ENCODE peak calls at places on chromosomes 6 and 20, in four cellular contexts. One of them, this sample, is unnamed.

GRCh38 chr20:25009218-25010145 is 16.9 kb upstream of the APMAP start:
- DNase-seq in CD4-positive, alpha-beta memory T cell: no peak
- DNase-seq in thoracic aorta: no peak
- DNase-seq in tibial nerve: no peak
- DNase-seq in this sample: no peak

GRCh38 chr20:40144581-40144980 is 544.5 kb downstream of the MAFB start:
- DNase-seq in thoracic aorta: no peak
- DNase-seq in CD4-positive, alpha-beta memory T cell: no peak
- DNase-seq in tibial nerve: no peak
- DNase-seq in this sample: no peak

GRCh38 chr6:156778615-156779205 is 1.5 kb downstream of the ARID1B start:
- DNase-seq in tibial nerve: peak; percentile 23
- DNase-seq in CD4-positive, alpha-beta memory T cell: peak; percentile 43
- DNase-seq in thoracic aorta: no peak
- DNase-seq in this sample: peak; percentile 54

GRCh38 chr20:31572042-31572700 is 32.9 kb upstream of the ID1 start:
- DNase-seq in CD4-positive, alpha-beta memory T cell: no peak
- DNase-seq in thoracic aorta: no peak
- DNase-seq in tibial nerve: no peak
- DNase-seq in this sample: no peak

GRCh38 chr6:134714679-134715078 is 235.2 kb downstream of the ALDH8A1 start:
- DNase-seq in CD4-positive, alpha-beta memory T cell: no peak
- DNase-seq in thoracic aorta: no peak
- DNase-seq in tibial nerve: no peak
- DNase-seq in this sample: no peak

GRCh38 chr6:38155144-38155543 is 335.6 kb downstream of the ZFAND3 start:
- DNase-seq in tibial nerve: no peak
- DNase-seq in CD4-positive, alpha-beta memory T cell: no peak
- DNase-seq in thoracic aorta: no peak
- DNase-seq in this sample: no peak

GRCh38 chr6:164097557-164098398 is 683.3 kb downstream of the QKI start:
- DNase-seq in CD4-positive, alpha-beta memory T cell: no peak
- DNase-seq in tibial nerve: no peak
- DNase-seq in thoracic aorta: no peak
- DNase-seq in this sample: no peak

GRCh38 chr6:2651966-2652365 is 98.8 kb downstream of the MYLK4 start:
- DNase-seq in thoracic aorta: no peak
- DNase-seq in tibial nerve: no peak
- DNase-seq in CD4-positive, alpha-beta memory T cell: no peak
- DNase-seq in this sample: no peak

GRCh38 chr6:76162811-76163210 is 90.3 kb upstream of the IMPG1 start:
- DNase-seq in tibial nerve: no peak
- DNase-seq in thoracic aorta: no peak
- DNase-seq in CD4-positive, alpha-beta memory T cell: no peak
- DNase-seq in this sample: no peak

GRCh38 chr6:15413558-15414257 is 167.8 kb downstream of the JARID2 start:
- DNase-seq in thoracic aorta: no peak
- DNase-seq in tibial nerve: no peak
- DNase-seq in CD4-positive, alpha-beta memory T cell: no peak
- DNase-seq in this sample: no peak

GRCh38 chr6:112305795-112306194 is 41.3 kb upstream of the RFPL4B start:
- DNase-seq in tibial nerve: no peak
- DNase-seq in thoracic aorta: no peak
- DNase-seq in CD4-positive, alpha-beta memory T cell: no peak
- DNase-seq in this sample: no peak

GRCh38 chr6:166119116-166119911 is 48.3 kb downstream of the TBXT start:
- DNase-seq in tibial nerve: no peak
- DNase-seq in CD4-positive, alpha-beta memory T cell: no peak
- DNase-seq in thoracic aorta: no peak
- DNase-seq in this sample: peak; percentile 44

GRCh38 chr6:14964901-14965300 is 281.0 kb upstream of the JARID2 start:
- DNase-seq in thoracic aorta: no peak
- DNase-seq in CD4-positive, alpha-beta memory T cell: no peak
- DNase-seq in tibial nerve: no peak
- DNase-seq in this sample: no peak

GRCh38 chr6:142489722-142490610 is 188.2 kb downstream of the ADGRG6 start:
- DNase-seq in CD4-positive, alpha-beta memory T cell: no peak
- DNase-seq in thoracic aorta: no peak
- DNase-seq in tibial nerve: no peak
- DNase-seq in this sample: no peak

GRCh38 chr6:100283288-100283687 is 181.4 kb downstream of the SIM1 start:
- DNase-seq in tibial nerve: no peak
- DNase-seq in CD4-positive, alpha-beta memory T cell: no peak
- DNase-seq in thoracic aorta: no peak
- DNase-seq in this sample: no peak

GRCh38 chr20:6595704-6596103 is 171.8 kb upstream of the BMP2 start:
- DNase-seq in CD4-positive, alpha-beta memory T cell: no peak
- DNase-seq in tibial nerve: no peak
- DNase-seq in thoracic aorta: no peak
- DNase-seq in this sample: no peak

GRCh38 chr6:166440729-166441128 is 58.0 kb upstream of the MPC1 start:
- DNase-seq in thoracic aorta: no peak
- DNase-seq in tibial nerve: no peak
- DNase-seq in CD4-positive, alpha-beta memory T cell: no peak
- DNase-seq in this sample: no peak

GRCh38 chr6:166423051-166423745 is 40.5 kb upstream of the MPC1 start:
- DNase-seq in thoracic aorta: no peak
- DNase-seq in tibial nerve: no peak
- DNase-seq in CD4-positive, alpha-beta memory T cell: no peak
- DNase-seq in this sample: no peak

GRCh38 chr20:9886227-9886626 is 47.4 kb upstream of the PAK5 start:
- DNase-seq in thoracic aorta: no peak
- DNase-seq in tibial nerve: no peak
- DNase-seq in CD4-positive, alpha-beta memory T cell: no peak
- DNase-seq in this sample: peak; percentile 65

DNA sequence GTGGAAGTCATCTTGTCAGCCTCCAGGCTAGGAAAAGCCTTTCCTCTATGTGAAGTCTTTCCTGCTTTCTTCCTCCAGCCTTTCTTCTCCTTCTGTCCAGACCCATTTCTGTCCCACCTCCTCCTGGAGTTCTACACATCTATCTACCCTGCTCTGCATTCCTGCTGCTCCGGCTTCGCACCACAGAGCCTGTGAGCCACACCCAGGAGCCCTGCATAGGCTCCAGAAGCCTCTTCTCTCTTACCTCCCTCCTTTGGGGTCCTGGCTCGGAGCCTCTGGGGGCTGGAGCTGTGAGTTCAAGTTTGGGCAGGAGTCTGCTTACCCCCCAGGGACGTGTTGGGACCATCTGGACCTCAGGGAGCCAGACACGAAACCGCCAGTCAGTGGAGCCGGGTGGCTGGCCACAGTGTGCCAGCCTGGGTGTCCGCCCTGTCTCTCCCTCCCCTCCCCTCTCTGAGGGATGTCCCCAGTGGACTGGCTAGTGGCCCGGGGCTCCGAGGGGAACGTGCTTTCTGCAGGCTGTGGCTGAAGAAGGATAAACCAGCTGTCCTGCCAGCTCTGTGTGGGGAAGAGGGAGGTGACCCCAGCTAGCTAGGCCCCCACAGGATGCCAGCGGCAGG is 99.2 kb downstream of the VEGFA start:
- DNase-seq in CD4-positive, alpha-beta memory T cell: no peak
- DNase-seq in tibial nerve: no peak
- DNase-seq in thoracic aorta: no peak
- DNase-seq in this sample: no peak
- H3K36me3 ChIP-seq in CD4-positive, alpha-beta memory T cell: no peaks in the 10 kb centered on the region
- H3K36me3 ChIP-seq in tibial nerve: no peaks in the 10 kb centered on the region
- H3K36me3 ChIP-seq in thoracic aorta: no peaks in the 10 kb centered on the region
- H3K36me3 ChIP-seq in this sample: no peaks in the 10 kb centered on the region

DNA sequence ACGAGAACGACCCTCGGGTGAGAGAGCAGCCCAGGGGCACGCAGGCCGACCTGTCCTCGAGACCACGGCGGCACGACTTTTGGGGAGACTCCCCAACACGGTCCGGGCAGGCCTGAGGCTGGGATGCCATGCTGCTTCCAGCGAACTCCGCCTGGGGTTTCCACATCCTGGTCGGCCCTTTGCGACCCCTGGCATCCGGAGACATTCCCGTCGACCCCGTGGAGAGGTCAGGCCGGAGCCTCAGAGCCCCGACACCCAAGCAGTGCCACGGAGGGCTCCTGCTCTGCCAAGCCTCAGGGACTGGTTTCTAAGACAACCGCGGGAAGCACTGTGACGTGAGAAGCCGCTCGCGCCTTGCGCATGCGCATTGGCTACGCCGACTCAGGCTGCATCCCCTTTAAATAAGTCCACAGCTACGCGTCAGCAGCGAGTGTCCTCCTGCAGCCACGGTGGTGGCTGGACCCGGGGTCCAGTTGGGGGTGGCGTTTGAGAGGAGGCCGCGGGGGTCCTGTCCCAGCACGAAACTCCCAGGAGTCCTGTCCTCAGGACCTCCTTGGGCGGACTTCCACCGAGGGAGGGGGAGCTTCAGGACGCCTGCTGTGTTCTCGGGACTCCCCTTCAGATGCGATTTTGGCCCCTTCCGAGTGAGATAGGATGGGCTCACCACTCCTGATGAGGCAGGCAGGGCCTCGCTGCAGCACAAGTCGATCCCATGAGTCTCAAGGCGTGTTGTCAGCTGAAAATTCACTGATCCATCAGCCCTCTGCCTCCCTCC is 1089.3 kb upstream of the DEFB115 start:
- DNase-seq in tibial nerve: no peak
- DNase-seq in CD4-positive, alpha-beta memory T cell: no peak
- DNase-seq in thoracic aorta: no peak
- DNase-seq in this sample: no peak
- H3K27ac ChIP-seq in tibial nerve: no peak overlapping the region
- H3K27ac ChIP-seq in CD4-positive, alpha-beta memory T cell: no peak overlapping the region
- H3K27ac ChIP-seq in thoracic aorta: no peak overlapping the region
- H3K27ac ChIP-seq in this sample: no peak overlapping the region

DNA sequence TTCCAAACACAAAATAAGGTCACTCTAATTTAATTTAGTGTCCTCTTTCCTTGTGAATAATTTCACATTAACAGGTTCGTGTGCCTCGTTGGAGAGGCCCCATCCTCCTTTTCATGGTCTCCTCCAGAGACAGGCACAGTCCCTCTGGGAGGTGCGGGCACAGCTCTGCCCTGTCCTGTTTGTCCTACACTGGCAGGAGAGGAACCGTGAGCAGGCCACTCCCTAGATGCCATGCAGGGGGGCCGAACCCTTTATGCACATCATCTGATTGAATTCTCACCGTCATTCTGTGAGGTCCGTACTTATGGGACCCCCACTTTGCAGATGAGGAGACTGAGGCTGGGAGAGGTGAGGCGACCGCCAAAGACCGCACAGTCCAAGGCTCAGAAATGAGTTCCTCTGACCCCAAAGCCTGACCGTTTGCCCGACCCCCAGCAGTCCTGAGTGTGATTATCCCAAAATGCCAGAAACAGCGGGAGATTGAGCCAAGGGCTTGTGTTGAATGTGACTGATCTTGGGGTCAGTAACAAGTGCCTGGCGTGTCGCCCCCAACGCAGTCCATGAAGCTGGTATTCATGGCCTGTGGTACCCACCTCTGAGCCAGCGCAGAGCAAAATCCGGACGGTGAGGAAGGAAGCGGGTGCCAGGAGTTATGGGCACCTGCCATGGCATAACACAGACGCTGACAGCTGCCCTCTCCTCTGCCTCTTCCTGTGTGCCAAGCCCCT is 43.5 kb downstream of the PMEPA1 start:
- DNase-seq in thoracic aorta: no peak
- DNase-seq in tibial nerve: no peak
- DNase-seq in CD4-positive, alpha-beta memory T cell: no peak
- DNase-seq in this sample: no peak
- H3K36me3 ChIP-seq in thoracic aorta: no peaks in the 10 kb centered on the region
- H3K36me3 ChIP-seq in tibial nerve: no peaks in the 10 kb centered on the region
- H3K36me3 ChIP-seq in CD4-positive, alpha-beta memory T cell: no peaks in the 10 kb centered on the region
- H3K36me3 ChIP-seq in this sample: no peaks in the 10 kb centered on the region

GRCh38 chr6:98215531-98215930 is 618.8 kb upstream of the POU3F2 start:
- DNase-seq in tibial nerve: no peak
- DNase-seq in thoracic aorta: no peak
- DNase-seq in CD4-positive, alpha-beta memory T cell: no peak
- DNase-seq in this sample: no peak
- H3K27ac ChIP-seq in tibial nerve: no peak overlapping the region
- H3K27ac ChIP-seq in thoracic aorta: no peak overlapping the region
- H3K27ac ChIP-seq in CD4-positive, alpha-beta memory T cell: no peak overlapping the region
- H3K27ac ChIP-seq in this sample: no peak overlapping the region

GRCh38 chr6:83601119-83601518 is 88.8 kb downstream of the PRSS35 start:
- DNase-seq in CD4-positive, alpha-beta memory T cell: no peak
- DNase-seq in tibial nerve: no peak
- DNase-seq in thoracic aorta: no peak
- DNase-seq in this sample: no peak
- H3K36me3 ChIP-seq in CD4-positive, alpha-beta memory T cell: no peaks in the 10 kb centered on the region
- H3K36me3 ChIP-seq in tibial nerve: no peaks in the 10 kb centered on the region
- H3K36me3 ChIP-seq in thoracic aorta: no peaks in the 10 kb centered on the region
- H3K36me3 ChIP-seq in this sample: no peaks in the 10 kb centered on the region

DNA sequence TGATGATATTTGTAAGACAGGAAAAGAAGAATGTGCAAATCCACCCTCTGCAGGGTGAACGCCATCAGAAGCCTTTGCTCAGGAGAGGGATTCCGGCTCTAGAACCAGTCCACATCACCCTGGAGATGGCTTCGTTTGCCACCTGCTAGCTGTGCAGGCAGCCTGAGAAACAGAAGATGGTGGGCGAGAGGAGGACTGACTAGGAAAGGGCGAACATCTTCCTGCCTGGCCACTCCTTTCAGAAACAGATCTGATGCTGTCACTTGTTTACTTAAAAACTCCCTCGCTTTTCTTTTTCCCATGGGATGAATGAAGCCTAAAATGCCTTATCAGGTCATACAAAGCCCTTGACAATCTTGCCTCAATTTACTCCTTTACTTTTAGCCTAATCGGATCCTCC is 1.2 kb downstream of the PTPRA start:
- DNase-seq in tibial nerve: no peak
- DNase-seq in thoracic aorta: no peak
- DNase-seq in CD4-positive, alpha-beta memory T cell: peak; percentile 9
- DNase-seq in this sample: peak; percentile 11
- H3K27ac ChIP-seq in tibial nerve: peak overlapping the region; percentile 11
- H3K27ac ChIP-seq in thoracic aorta: no peak overlapping the region
- H3K27ac ChIP-seq in CD4-positive, alpha-beta memory T cell: peak overlapping the region; percentile 66
- H3K27ac ChIP-seq in this sample: no peak overlapping the region

GRCh38 chr6:149397384-149397783 is 2.7 kb upstream of the SUMO4 start:
- DNase-seq in tibial nerve: no peak
- DNase-seq in CD4-positive, alpha-beta memory T cell: no peak
- DNase-seq in thoracic aorta: no peak
- DNase-seq in this sample: no peak

GRCh38 chr6:149392093-149392492 is 8.0 kb upstream of the SUMO4 start:
- DNase-seq in thoracic aorta: no peak
- DNase-seq in CD4-positive, alpha-beta memory T cell: no peak
- DNase-seq in tibial nerve: no peak
- DNase-seq in this sample: no peak

GRCh38 chr6:149392535-149392934 is 7.5 kb upstream of the SUMO4 start:
- DNase-seq in CD4-positive, alpha-beta memory T cell: no peak
- DNase-seq in tibial nerve: no peak
- DNase-seq in thoracic aorta: no peak
- DNase-seq in this sample: no peak

GRCh38 chr6:149393002-149393679 is 6.9 kb upstream of the SUMO4 start:
- DNase-seq in tibial nerve: no peak
- DNase-seq in thoracic aorta: no peak
- DNase-seq in CD4-positive, alpha-beta memory T cell: no peak
- DNase-seq in this sample: no peak

GRCh38 chr6:149395185-149395584 is 4.9 kb upstream of the SUMO4 start:
- DNase-seq in CD4-positive, alpha-beta memory T cell: no peak
- DNase-seq in tibial nerve: no peak
- DNase-seq in thoracic aorta: no peak
- DNase-seq in this sample: no peak
- H3K36me3 ChIP-seq in CD4-positive, alpha-beta memory T cell: peaks cover 23% of the 10 kb centered on the region
- H3K36me3 ChIP-seq in tibial nerve: peaks cover 3% of the 10 kb centered on the region
- H3K36me3 ChIP-seq in thoracic aorta: peaks cover 7% of the 10 kb centered on the region
- H3K36me3 ChIP-seq in this sample: peaks cover 3% of the 10 kb centered on the region